ENCODE peak calls at places on chromosomes 12 and 14, in six cellular contexts. E is hippocampal formation, S is foreskin keratinocyte, K is NCI-H1417, I is IMR-90, U is transverse colon. V is an unnamed sample.

GRCh38 chr14:103028161-103028767 is 29.1 kb downstream of the CDC42BPB start:
- DNase-seq in E (no peak), S (no peak), K (no peak), I (no peak), U (peak; percentile 65), V (peak; percentile 54)

GRCh38 chr12:116717466-116718457 is 20.1 kb downstream of the SPRING1 start:
- DNase-seq in E (peak; percentile 51), S (no peak), K (no peak), I (peak; percentile 56), U (peak; percentile 36), V (no peak)

GRCh38 chr12:43210437-43211197 is 341.4 kb downstream of the ADAMTS20 start:
- DNase-seq in E (no peak), S (no peak), K (no peak), I (peak; percentile 67), U (no peak), V (no peak)

GRCh38 chr14:99137913-99138571 is 134.0 kb downstream of the BCL11B start:
- DNase-seq in E (no peak), S (no peak), K (no peak), I (no peak), U (no peak), V (no peak)

GRCh38 chr12:2244013-2244861 is 191.4 kb downstream of the CACNA1C start:
- DNase-seq in E (no peak), S (no peak), K (peak; percentile 52), I (peak; percentile 97), U (peak; percentile 34), V (no peak)

GRCh38 chr12:128961308-128961923 is 108.1 kb downstream of the GLT1D1 start:
- DNase-seq in E (no peak), S (no peak), K (no peak), I (no peak), U (no peak), V (no peak)

GRCh38 chr12:31999692-32000091 is 40.5 kb downstream of the RESF1 start:
- DNase-seq in E (no peak), S (no peak), K (no peak), I (peak; percentile 1), U (no peak), V (no peak)

GRCh38 chr14:81164167-81164774 is 56.5 kb downstream of the GTF2A1 start:
- DNase-seq in E (peak; percentile 6), S (peak; percentile 84), K (peak; percentile 53), I (peak; percentile 77), U (peak; percentile 49), V (peak; percentile 77)

GRCh38 chr14:68473050-68473449 is 319.8 kb downstream of the ZFP36L1 start:
- DNase-seq in E (no peak), S (no peak), K (no peak), I (no peak), U (no peak), V (no peak)

GRCh38 chr14:73008501-73008900 is 18.4 kb downstream of the ZFYVE1 start:
- DNase-seq in E (no peak), S (no peak), K (no peak), I (peak; percentile 88), U (no peak), V (no peak)

GRCh38 chr12:52645120-52645761 is 6.8 kb downstream of the KRT2 start:
- DNase-seq in E (no peak), S (no peak), K (no peak), I (no peak), U (no peak), V (no peak)

GRCh38 chr12:111529424-111530368 is 69.4 kb downstream of the ATXN2 start:
- DNase-seq in E (peak; percentile 4), S (peak; percentile 30), K (peak; percentile 32), I (peak; percentile 59), U (peak; percentile 41), V (peak; percentile 3)

GRCh38 chr12:132624186-132624855 is 5.7 kb downstream of the P2RX2 start:
- DNase-seq in E (no peak), S (no peak), K (no peak), I (no peak), U (no peak), V (no peak)

GRCh38 chr14:23437142-23438129 is 2.0 kb upstream of the MYH7 start:
- DNase-seq in E (no peak), S (no peak), K (no peak), I (no peak), U (no peak), V (no peak)

GRCh38 chr12:126726481-126727217 is 1540.3 kb upstream of the TMEM132C start:
- DNase-seq in E (no peak), S (no peak), K (no peak), I (no peak), U (no peak), V (no peak)

GRCh38 chr12:49507139-49507538 is 31.7 kb upstream of the KCNH3 start:
- DNase-seq in E (no peak), S (peak; percentile 97), K (no peak), I (peak; percentile 96), U (no peak), V (no peak)

GRCh38 chr12:51388066-51388799 is 3.0 kb downstream of the GALNT6 start:
- DNase-seq in E (no peak), S (peak; percentile 74), K (no peak), I (peak; percentile 60), U (no peak), V (no peak)

GRCh38 chr12:131830335-131831020 is 2.3 kb downstream of the MMP17 start:
- DNase-seq in E (peak; percentile 78), S (peak; percentile 51), K (peak; percentile 89), I (peak; percentile 77), U (peak; percentile 62), V (peak; percentile 80)

V was measured in COR-L47.